ENCODE peak calls at places on chromosomes 12 and 14, in ten cellular contexts. One of them, this sample, is unnamed.

GRCh38 chr12:55467836-55468235 is 2.1 kb downstream of the OR6C70 start:
- DNase-seq in left cardiac atrium: no peak
- DNase-seq in amniotic stem cell: no peak
- DNase-seq in Panc1: no peak
- DNase-seq in NCI-H1092 treated with DMSO at 0.1 percent for 48 hours: no peak
- DNase-seq in activated naive CD4-positive, alpha-beta T cell: no peak
- DNase-seq in islet precursor cell: no peak
- DNase-seq in T-helper 1 cell: no peak
- DNase-seq in WTC11: no peak
- DNase-seq in iris pigment epithelial cell: no peak
- DNase-seq in this sample: no peak

GRCh38 chr14:24670594-24670993 is 36.6 kb upstream of the GZMB start:
- DNase-seq in left cardiac atrium: no peak
- DNase-seq in amniotic stem cell: no peak
- DNase-seq in Panc1: no peak
- DNase-seq in NCI-H1092 treated with DMSO at 0.1 percent for 48 hours: no peak
- DNase-seq in activated naive CD4-positive, alpha-beta T cell: no peak
- DNase-seq in islet precursor cell: no peak
- DNase-seq in T-helper 1 cell: no peak
- DNase-seq in WTC11: no peak
- DNase-seq in iris pigment epithelial cell: no peak
- DNase-seq in this sample: no peak

GRCh38 chr12:95956557-95957145 is 13.5 kb downstream of the AMDHD1 start:
- DNase-seq in left cardiac atrium: no peak
- DNase-seq in amniotic stem cell: no peak
- DNase-seq in Panc1: no peak
- DNase-seq in NCI-H1092 treated with DMSO at 0.1 percent for 48 hours: no peak
- DNase-seq in activated naive CD4-positive, alpha-beta T cell: no peak
- DNase-seq in islet precursor cell: peak; percentile 52
- DNase-seq in T-helper 1 cell: no peak
- DNase-seq in WTC11: peak; percentile 33
- DNase-seq in iris pigment epithelial cell: no peak
- DNase-seq in this sample: no peak

GRCh38 chr12:62840311-62840710 is 94.6 kb downstream of the PPM1H start:
- DNase-seq in left cardiac atrium: no peak
- DNase-seq in amniotic stem cell: no peak
- DNase-seq in Panc1: no peak
- DNase-seq in NCI-H1092 treated with DMSO at 0.1 percent for 48 hours: no peak
- DNase-seq in activated naive CD4-positive, alpha-beta T cell: no peak
- DNase-seq in islet precursor cell: no peak
- DNase-seq in T-helper 1 cell: no peak
- DNase-seq in WTC11: no peak
- DNase-seq in iris pigment epithelial cell: peak; percentile 68
- DNase-seq in this sample: no peak

GRCh38 chr12:56007892-56008471 is 10.9 kb downstream of the SUOX start:
- DNase-seq in left cardiac atrium: no peak
- DNase-seq in amniotic stem cell: no peak
- DNase-seq in Panc1: no peak
- DNase-seq in NCI-H1092 treated with DMSO at 0.1 percent for 48 hours: peak; percentile 37
- DNase-seq in activated naive CD4-positive, alpha-beta T cell: no peak
- DNase-seq in islet precursor cell: no peak
- DNase-seq in T-helper 1 cell: no peak
- DNase-seq in WTC11: no peak
- DNase-seq in iris pigment epithelial cell: peak; percentile 7
- DNase-seq in this sample: no peak

GRCh38 chr12:52151859-52152783 is 39.7 kb downstream of the KRT80 start:
- DNase-seq in left cardiac atrium: peak; percentile 82
- DNase-seq in amniotic stem cell: no peak
- DNase-seq in Panc1: no peak
- DNase-seq in NCI-H1092 treated with DMSO at 0.1 percent for 48 hours: no peak
- DNase-seq in activated naive CD4-positive, alpha-beta T cell: peak; percentile 36
- DNase-seq in islet precursor cell: peak; percentile 90
- DNase-seq in T-helper 1 cell: peak; percentile 75
- DNase-seq in WTC11: peak; percentile 88
- DNase-seq in iris pigment epithelial cell: peak; percentile 44
- DNase-seq in this sample: peak; percentile 56

GRCh38 chr14:64937821-64938193 is 4.7 kb downstream of the GPX2 start:
- DNase-seq in left cardiac atrium: no peak
- DNase-seq in amniotic stem cell: no peak
- DNase-seq in Panc1: no peak
- DNase-seq in NCI-H1092 treated with DMSO at 0.1 percent for 48 hours: no peak
- DNase-seq in activated naive CD4-positive, alpha-beta T cell: no peak
- DNase-seq in islet precursor cell: no peak
- DNase-seq in T-helper 1 cell: no peak
- DNase-seq in WTC11: no peak
- DNase-seq in iris pigment epithelial cell: no peak
- DNase-seq in this sample: no peak

GRCh38 chr14:71665157-71665556 is 267.1 kb upstream of the RGS6 start:
- DNase-seq in left cardiac atrium: no peak
- DNase-seq in amniotic stem cell: peak; percentile 84
- DNase-seq in Panc1: no peak
- DNase-seq in NCI-H1092 treated with DMSO at 0.1 percent for 48 hours: no peak
- DNase-seq in activated naive CD4-positive, alpha-beta T cell: no peak
- DNase-seq in islet precursor cell: no peak
- DNase-seq in T-helper 1 cell: no peak
- DNase-seq in WTC11: no peak
- DNase-seq in iris pigment epithelial cell: peak; percentile 90
- DNase-seq in this sample: no peak

GRCh38 chr12:120592121-120593049 is 11.2 kb upstream of the POP5 start:
- DNase-seq in left cardiac atrium: no peak
- DNase-seq in amniotic stem cell: no peak
- DNase-seq in Panc1: no peak
- DNase-seq in NCI-H1092 treated with DMSO at 0.1 percent for 48 hours: no peak
- DNase-seq in activated naive CD4-positive, alpha-beta T cell: no peak
- DNase-seq in islet precursor cell: no peak
- DNase-seq in T-helper 1 cell: no peak
- DNase-seq in WTC11: no peak
- DNase-seq in iris pigment epithelial cell: no peak
- DNase-seq in this sample: no peak

GRCh38 chr14:49249022-49249421 is 337.2 kb downstream of the RPS29 start:
- DNase-seq in left cardiac atrium: no peak
- DNase-seq in amniotic stem cell: no peak
- DNase-seq in Panc1: no peak
- DNase-seq in NCI-H1092 treated with DMSO at 0.1 percent for 48 hours: no peak
- DNase-seq in activated naive CD4-positive, alpha-beta T cell: no peak
- DNase-seq in islet precursor cell: no peak
- DNase-seq in T-helper 1 cell: no peak
- DNase-seq in WTC11: no peak
- DNase-seq in iris pigment epithelial cell: no peak
- DNase-seq in this sample: no peak

GRCh38 chr12:3458041-3458440 is 33.0 kb upstream of the PRMT8 start:
- DNase-seq in left cardiac atrium: no peak
- DNase-seq in amniotic stem cell: no peak
- DNase-seq in Panc1: no peak
- DNase-seq in NCI-H1092 treated with DMSO at 0.1 percent for 48 hours: no peak
- DNase-seq in activated naive CD4-positive, alpha-beta T cell: no peak
- DNase-seq in islet precursor cell: no peak
- DNase-seq in T-helper 1 cell: no peak
- DNase-seq in WTC11: no peak
- DNase-seq in iris pigment epithelial cell: peak; percentile 19
- DNase-seq in this sample: no peak

GRCh38 chr12:88339254-88339949 is 197.3 kb downstream of the TMTC3 start:
- DNase-seq in left cardiac atrium: no peak
- DNase-seq in amniotic stem cell: no peak
- DNase-seq in Panc1: no peak
- DNase-seq in NCI-H1092 treated with DMSO at 0.1 percent for 48 hours: no peak
- DNase-seq in activated naive CD4-positive, alpha-beta T cell: no peak
- DNase-seq in islet precursor cell: no peak
- DNase-seq in T-helper 1 cell: no peak
- DNase-seq in WTC11: no peak
- DNase-seq in iris pigment epithelial cell: peak; percentile 82
- DNase-seq in this sample: no peak

GRCh38 chr12:123010681-123011080 is 30.2 kb downstream of the ARL6IP4 start:
- DNase-seq in left cardiac atrium: no peak
- DNase-seq in amniotic stem cell: no peak
- DNase-seq in Panc1: no peak
- DNase-seq in NCI-H1092 treated with DMSO at 0.1 percent for 48 hours: no peak
- DNase-seq in activated naive CD4-positive, alpha-beta T cell: no peak
- DNase-seq in islet precursor cell: no peak
- DNase-seq in T-helper 1 cell: no peak
- DNase-seq in WTC11: no peak
- DNase-seq in iris pigment epithelial cell: no peak
- DNase-seq in this sample: no peak

GRCh38 chr12:16763901-16764300 is 157.9 kb upstream of the LMO3 start:
- DNase-seq in left cardiac atrium: no peak
- DNase-seq in amniotic stem cell: no peak
- DNase-seq in Panc1: no peak
- DNase-seq in NCI-H1092 treated with DMSO at 0.1 percent for 48 hours: no peak
- DNase-seq in activated naive CD4-positive, alpha-beta T cell: no peak
- DNase-seq in islet precursor cell: no peak
- DNase-seq in T-helper 1 cell: no peak
- DNase-seq in WTC11: no peak
- DNase-seq in iris pigment epithelial cell: peak; percentile 15
- DNase-seq in this sample: no peak

GRCh38 chr12:19369691-19370148 is 69.6 kb upstream of the AEBP2 start:
- DNase-seq in left cardiac atrium: no peak
- DNase-seq in amniotic stem cell: peak; percentile 6
- DNase-seq in Panc1: no peak
- DNase-seq in NCI-H1092 treated with DMSO at 0.1 percent for 48 hours: no peak
- DNase-seq in activated naive CD4-positive, alpha-beta T cell: no peak
- DNase-seq in islet precursor cell: no peak
- DNase-seq in T-helper 1 cell: no peak
- DNase-seq in WTC11: no peak
- DNase-seq in iris pigment epithelial cell: peak; percentile 72
- DNase-seq in this sample: no peak

GRCh38 chr12:28424965-28425364 is 234.7 kb downstream of the CCDC91 start:
- DNase-seq in left cardiac atrium: peak; percentile 45
- DNase-seq in amniotic stem cell: no peak
- DNase-seq in Panc1: no peak
- DNase-seq in NCI-H1092 treated with DMSO at 0.1 percent for 48 hours: no peak
- DNase-seq in activated naive CD4-positive, alpha-beta T cell: no peak
- DNase-seq in islet precursor cell: no peak
- DNase-seq in T-helper 1 cell: no peak
- DNase-seq in WTC11: no peak
- DNase-seq in iris pigment epithelial cell: peak; percentile 93
- DNase-seq in this sample: no peak

GRCh38 chr12:122834229-122834920 is 882 bp upstream of the HIP1R start:
- DNase-seq in left cardiac atrium: no peak
- DNase-seq in amniotic stem cell: no peak
- DNase-seq in Panc1: no peak
- DNase-seq in NCI-H1092 treated with DMSO at 0.1 percent for 48 hours: peak; percentile 54
- DNase-seq in activated naive CD4-positive, alpha-beta T cell: no peak
- DNase-seq in islet precursor cell: peak; percentile 88
- DNase-seq in T-helper 1 cell: no peak
- DNase-seq in WTC11: peak; percentile 78
- DNase-seq in iris pigment epithelial cell: peak; percentile 33
- DNase-seq in this sample: no peak